ENCODE peak calls at places on chromosomes 4 and X, in five cellular contexts. Y, J, K, S and B are unnamed samples.

GRCh38 chr4:138092060-138092459 is 150.1 kb downstream of the SLC7A11 start:
- DNase-seq in K (no peak), J (no peak), Y (no peak), S (no peak), B (no peak)

GRCh38 chrX:108309144-108309543 is 129.1 kb downstream of the COL4A6 start:
- DNase-seq in K (no peak), J (no peak), S (peak), Y (no peak), B (no peak)

GRCh38 chrX:43949669-43950068 is 23.5 kb downstream of the NDP start:
- DNase-seq in S (peak), Y (peak), K (peak), J (no peak), B (no peak)

GRCh38 chrX:47390676-47391234 is 20.4 kb downstream of the ZNF157 start:
- DNase-seq in Y (no peak), J (no peak), K (no peak), S (no peak), B (no peak)

GRCh38 chrX:67543818-67544217 is at the start of gene AR:
- DNase-seq in S (no peak), K (no peak), J (peak), Y (peak), B (no peak)

GRCh38 chr4:158462611-158463010 is 59.1 kb upstream of the RXFP1 start:
- DNase-seq in S (peak), Y (no peak), J (no peak), K (no peak), B (no peak)

GRCh38 chr4:1969928-1970723 is 38.6 kb downstream of the NELFA start:
- DNase-seq in S (no peak), Y (no peak), K (no peak), J (no peak), B (no peak)

GRCh38 chr4:22688236-22688635 is 4.5 kb upstream of the GBA3 start:
- DNase-seq in J (no peak), S (peak), K (no peak), Y (no peak), B (no peak)

GRCh38 chrX:96564595-96564994 is 120.0 kb upstream of the DIAPH2 start:
- DNase-seq in K (no peak), J (no peak), Y (no peak), S (no peak), B (no peak)

GRCh38 chr4:145933134-145933533 is 5.5 kb downstream of the ZNF827 start:
- DNase-seq in S (no peak), Y (no peak), J (no peak), K (no peak), B (no peak)

GRCh38 chr4:147822128-147822527 is 90.2 kb downstream of the ARHGAP10 start:
- DNase-seq in S (peak), J (peak), Y (peak), K (no peak), B (no peak)

GRCh38 chr4:100311181-100311580 is 120.9 kb upstream of the DDIT4L start:
- DNase-seq in S (peak), J (no peak), Y (no peak), K (no peak), B (no peak)

GRCh38 chr4:188778880-188779279 is 639.6 kb downstream of the TRIML1 start:
- DNase-seq in K (no peak), Y (no peak), S (peak), J (no peak), B (no peak)

GRCh38 chr4:34935739-34936138 is 1308.6 kb downstream of the ARAP2 start:
- DNase-seq in J (no peak), K (no peak), S (peak), Y (no peak), B (no peak)

GRCh38 chr4:143382539-143382938 is 45.9 kb downstream of the GAB1 start:
- DNase-seq in S (no peak), K (no peak), J (no peak), Y (no peak), B (no peak)

GRCh38 chr4:131304686-131305085 is 1844.4 kb upstream of the PCDH10 start:
- DNase-seq in Y (no peak), J (no peak), K (no peak), S (peak), B (no peak)

GRCh38 chrX:112043997-112044396 is 38.6 kb downstream of the TRPC5 start:
- DNase-seq in S (peak), Y (no peak), J (no peak), K (no peak), B (no peak)

GRCh38 chr4:172096771-172097170 is 283.6 kb downstream of the GALNTL6 start:
- DNase-seq in J (no peak), K (no peak), S (no peak), Y (no peak), B (no peak)

GRCh38 chrX:20435913-20436312 is 169.2 kb upstream of the RPS6KA3 start:
- DNase-seq in K (no peak), J (no peak), Y (no peak), S (no peak), B (no peak)

GRCh38 chr4:40990202-40990898 is 224.0 kb downstream of the APBB2 start:
- DNase-seq in S (peak), Y (no peak), K (no peak), J (no peak), B (peak)

GRCh38 chr4:122832732-122833131 is 6.1 kb downstream of the FGF2 start:
- DNase-seq in S (no peak), J (no peak), Y (no peak), K (no peak), B (no peak)
- H3K4me3 ChIP-seq in S (no peak), J (no peak), Y (no peak), K (no peak), B (no peak)

GRCh38 chr4:6534050-6534449 is 40.9 kb upstream of the MAN2B2 start:
- DNase-seq in Y (no peak), K (no peak), S (no peak), J (no peak), B (no peak)

GRCh38 chr4:6538111-6538510 is 36.9 kb upstream of the MAN2B2 start:
- DNase-seq in J (no peak), Y (no peak), K (no peak), S (no peak), B (no peak)

GRCh38 chr4:6534618-6535328 is 40.2 kb upstream of the MAN2B2 start:
- DNase-seq in Y (no peak), J (no peak), S (no peak), K (no peak), B (no peak)

GRCh38 chr4:6535329-6535692 is 39.7 kb upstream of the MAN2B2 start:
- DNase-seq in S (no peak), J (no peak), Y (no peak), K (no peak), B (no peak)

DNA sequence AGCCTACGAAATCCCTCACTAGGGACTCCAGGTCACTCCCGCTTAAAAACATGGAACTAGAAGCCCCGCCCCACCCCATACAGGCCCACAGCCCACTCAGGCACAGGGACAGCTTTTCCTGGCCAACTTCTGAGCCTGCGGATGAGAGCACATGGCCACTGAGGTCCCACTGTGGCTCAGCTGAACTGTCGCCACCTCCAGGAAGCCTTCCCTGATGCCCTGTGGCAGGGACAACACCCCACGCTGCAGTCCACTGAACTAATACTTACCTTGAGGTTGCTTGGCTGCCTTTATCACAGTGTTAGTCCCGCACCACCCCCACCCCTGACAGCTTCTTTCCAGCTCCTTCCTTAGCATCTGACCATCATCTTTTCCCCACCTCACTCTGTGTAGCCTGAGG is 39.3 kb upstream of the MAN2B2 start:
- DNase-seq in Y (no peak), K (no peak), J (no peak), S (no peak), B (no peak)
- TF ChIP-seq CTCF in Y (no peak), K (no peak), J (no peak), S (no peak), B (no peak)

GRCh38 chrX:10111364-10112148 is 45.2 kb upstream of the CLCN4 start:
- DNase-seq in Y (no peak), J (no peak), S (no peak), K (peak), B (peak)

GRCh38 chrX:10109695-10110094 is 47.1 kb upstream of the CLCN4 start:
- DNase-seq in K (no peak), J (no peak), S (no peak), Y (no peak), B (no peak)

GRCh38 chrX:10110316-10110932 is 46.4 kb upstream of the CLCN4 start:
- DNase-seq in J (no peak), S (no peak), Y (no peak), K (no peak), B (no peak)

GRCh38 chrX:10112510-10112909 is 44.3 kb upstream of the CLCN4 start:
- DNase-seq in Y (no peak), K (no peak), S (no peak), J (no peak), B (peak)

GRCh38 chrX:10110984-10111363 is 45.8 kb upstream of the CLCN4 start:
- DNase-seq in Y (no peak), J (no peak), K (peak), S (no peak), B (peak)
- H3K4me3 ChIP-seq in Y (no peak), J (no peak), K (peak), S (no peak), B (no peak)

GRCh38 chrX:30935985-30936384 is 46.9 kb upstream of the TAB3 start:
- DNase-seq in S (peak), Y (no peak), J (no peak), K (no peak), B (no peak)
- TF ChIP-seq CTCF in S (peak), Y (no peak), J (no peak), K (no peak), B (no peak)

DNA sequence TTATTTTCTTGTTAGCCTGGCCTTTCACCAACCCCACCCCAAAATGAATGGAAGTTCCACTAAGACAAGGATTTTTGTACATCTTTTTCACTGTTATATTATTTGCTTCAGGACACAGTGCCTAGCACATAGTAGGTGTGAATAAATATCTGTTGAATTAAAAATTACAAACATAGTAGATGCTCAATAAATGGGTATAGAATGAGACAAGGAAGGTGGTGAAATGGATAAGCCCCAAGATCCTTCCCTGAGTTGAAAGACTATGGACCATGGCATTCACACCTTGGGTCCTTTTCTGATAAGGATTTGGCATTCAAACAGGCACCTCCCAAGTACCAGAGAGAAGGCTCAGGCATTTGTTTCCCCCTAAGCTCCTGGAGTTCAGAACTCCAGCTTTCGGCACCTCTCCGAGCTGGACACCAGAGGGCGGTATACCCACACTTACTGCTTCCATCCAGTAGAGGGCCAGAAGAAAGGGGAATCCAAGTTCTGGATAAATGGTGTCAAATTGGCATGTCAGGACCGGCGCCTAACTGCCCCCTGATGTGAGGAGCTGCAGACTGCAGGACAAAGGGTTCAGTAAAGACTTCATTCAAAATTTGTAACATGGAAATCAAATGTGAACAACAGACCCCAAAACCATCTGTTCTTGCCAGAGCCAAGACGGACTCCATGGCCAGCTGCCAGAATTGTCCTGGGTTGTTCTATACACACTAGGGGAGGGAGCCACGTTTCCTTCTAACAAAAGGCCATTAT is 193.0 kb downstream of the GPC3 start:
- DNase-seq in J (peak), S (peak), K (peak), Y (peak), B (peak)
- H3K4me3 ChIP-seq in J (peak), S (no peak), K (no peak), Y (peak), B (no peak)

DNA sequence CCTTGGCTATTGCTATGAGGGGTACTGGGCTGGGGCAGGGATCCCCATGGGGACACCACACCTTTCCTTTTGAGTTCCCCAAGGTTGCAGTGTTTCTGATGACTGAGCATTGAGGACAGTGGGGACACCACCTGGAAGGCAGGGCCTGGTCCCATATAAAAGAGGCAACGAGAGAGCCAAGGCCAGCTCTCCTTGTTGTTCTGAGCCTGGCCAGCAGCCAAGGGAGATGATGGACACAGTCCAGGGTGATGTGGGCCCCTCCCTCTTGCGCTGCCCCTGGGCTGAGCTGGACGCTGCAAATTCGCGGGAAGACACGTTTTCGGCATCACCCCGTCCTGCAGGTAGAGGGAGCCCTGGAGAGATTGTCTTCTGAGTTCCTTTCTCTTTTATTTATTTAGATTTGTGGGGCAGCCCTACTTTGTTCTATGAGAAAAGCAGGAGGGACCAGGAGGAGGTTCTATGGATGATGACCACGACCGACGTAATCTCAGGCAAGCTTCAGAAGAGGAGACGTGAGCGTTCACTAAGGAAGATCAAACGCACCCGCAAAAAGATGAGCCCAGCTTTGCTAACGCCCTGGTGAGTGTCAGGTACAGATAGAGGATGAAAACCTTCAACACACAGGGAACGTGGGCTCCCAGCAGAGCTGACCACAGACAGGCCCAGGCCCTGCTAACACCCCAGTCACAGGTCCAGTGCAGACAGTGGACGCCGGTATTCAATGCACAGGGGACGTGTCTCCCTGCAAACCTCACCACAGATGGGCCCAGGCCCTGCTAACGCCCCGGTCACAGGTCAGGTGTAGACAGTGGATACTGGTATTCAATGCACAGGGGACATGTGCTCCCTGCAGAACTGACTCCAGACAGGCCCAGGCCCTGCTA is 97.4 kb downstream of the SHOX start:
- DNase-seq in K (no peak), J (no peak), S (no peak), Y (no peak), B (no peak)
- TF ChIP-seq CTCF in K (no peak), J (no peak), S (no peak), Y (no peak), B (no peak)

GRCh38 chr4:86594559-86595425 is 677 bp downstream of the PTPN13 start:
- DNase-seq in K (no peak), J (no peak), S (peak), Y (peak), B (no peak)

GRCh38 chr4:86592553-86593249 is 1.4 kb upstream of the PTPN13 start:
- DNase-seq in S (peak), K (no peak), J (no peak), Y (no peak), B (no peak)

GRCh38 chr4:86596802-86597201 is 2.7 kb downstream of the PTPN13 start:
- DNase-seq in J (no peak), K (no peak), S (peak), Y (no peak), B (no peak)

GRCh38 chr4:86593726-86594558 is at the start of gene PTPN13:
- DNase-seq in Y (peak), J (peak), S (peak), K (peak), B (peak)

GRCh38 chr4:86595426-86595805 is 1.3 kb downstream of the PTPN13 start:
- DNase-seq in J (no peak), S (peak), Y (no peak), K (no peak), B (no peak)
- H3K4me3 ChIP-seq in J (peak), S (peak), Y (peak), K (no peak), B (no peak)

GRCh38 chr4:24793219-24794005 is 2.0 kb upstream of the SOD3 start:
- DNase-seq in K (no peak), Y (no peak), S (peak), J (no peak), B (no peak)
- TF ChIP-seq CTCF in K (no peak), Y (peak), S (peak), J (no peak), B (no peak)